ENCODE peak calls at places on chromosomes 16 and 17, in seven cellular contexts. Y is AG08396; H is psoas muscle; O is HT1080; U is stimulated activated CD4-positive, alpha-beta T cell treated with anti-CD3 and anti-CD28 coated beads, Interleukin-12 subunit alpha, Interleukin-12 subunit beta, amount 100 ng/mL, for 4 hours; Q is H7; K is GM12865. C is an unnamed sample.

GRCh38 chr17:66704858-66705257 is 130.1 kb upstream of the CACNG5 start:
- DNase-seq in Q (no peak), H (no peak), U (no peak), K (peak), Y (no peak), O (no peak), C (no peak)

GRCh38 chr16:77885596-77886295 is 97.4 kb downstream of the VAT1L start:
- DNase-seq in O (no peak), H (no peak), Y (no peak), Q (no peak), U (no peak), K (no peak), C (no peak)

GRCh38 chr17:51119415-51120356 is 982 bp downstream of the SPAG9 start:
- DNase-seq in Y (peak), Q (peak), K (peak), O (peak), U (peak), H (peak), C (peak)

GRCh38 chr16:2584742-2585650 is 47.2 kb downstream of the PDPK1 start:
- DNase-seq in K (no peak), U (no peak), Y (peak), H (peak), Q (peak), O (no peak), C (peak)

GRCh38 chr16:78704421-78704820 is 605.0 kb downstream of the WWOX start:
- DNase-seq in H (no peak), Q (no peak), Y (no peak), U (no peak), K (no peak), O (no peak), C (no peak)

GRCh38 chr17:17767096-17767470 is 69.7 kb downstream of the SREBF1 start:
- DNase-seq in O (no peak), H (no peak), K (no peak), Y (peak), Q (no peak), U (no peak), C (no peak)

GRCh38 chr17:7912927-7913524 is 3.1 kb downstream of the RNF227 start:
- DNase-seq in U (no peak), Q (peak), H (no peak), Y (peak), K (peak), O (peak), C (no peak)

GRCh38 chr16:2236362-2237075 is at the start of gene DNASE1L2:
- DNase-seq in K (no peak), H (no peak), O (no peak), U (no peak), Q (peak), Y (peak), C (no peak)

GRCh38 chr16:4682616-4683254 is 10.6 kb upstream of the NUDT16L1 start:
- DNase-seq in Y (no peak), U (no peak), H (no peak), Q (peak), O (peak), K (no peak), C (no peak)

GRCh38 chr17:77664097-77664729 is 294.3 kb upstream of the TNRC6C start:
- DNase-seq in H (no peak), Q (no peak), U (no peak), O (no peak), Y (no peak), K (no peak), C (no peak)

GRCh38 chr16:53509906-53510703 is 7.1 kb upstream of the AKTIP start:
- DNase-seq in Q (peak), U (peak), K (peak), Y (peak), O (peak), H (peak), C (peak)

GRCh38 chr17:15386083-15386482 is 44.7 kb upstream of the TEKT3 start:
- DNase-seq in O (no peak), K (no peak), U (no peak), Y (no peak), H (no peak), Q (no peak), C (no peak)

GRCh38 chr17:58671969-58672368 is 19.9 kb downstream of the TEX14 start:
- DNase-seq in O (no peak), U (no peak), H (no peak), Y (no peak), K (no peak), Q (no peak), C (no peak)

GRCh38 chr17:3802461-3803307 is 1.7 kb upstream of the ITGAE start:
- DNase-seq in Q (no peak), H (peak), O (peak), Y (peak), U (no peak), K (no peak), C (no peak)

GRCh38 chr17:19453296-19453695 is 42.3 kb downstream of the RNF112 start:
- DNase-seq in Q (no peak), O (no peak), U (no peak), H (no peak), Y (no peak), K (no peak), C (no peak)

GRCh38 chr16:56614549-56614991 is 6.2 kb downstream of the MT2A start:
- DNase-seq in H (no peak), Q (no peak), Y (peak), K (peak), O (peak), U (no peak), C (no peak)

GRCh38 chr16:71627631-71628236 is 1.8 kb downstream of the MARVELD3 start:
- DNase-seq in O (no peak), K (no peak), Q (peak), H (no peak), Y (no peak), U (no peak), C (no peak)

GRCh38 chr17:43732961-43733360 is 25.6 kb downstream of the SOST start:
- DNase-seq in Q (no peak), K (no peak), U (no peak), O (peak), Y (peak), H (no peak), C (no peak)

GRCh38 chr16:83102336-83102735 is 475.6 kb downstream of the CDH13 start:
- DNase-seq in Y (no peak), K (no peak), U (no peak), Q (no peak), H (no peak), O (no peak), C (no peak)

C was measured in left ventricle myocardium inferior.